ENCODE peak calls at places on chromosomes 2 and 18, in six cellular contexts. N is cardiac muscle cell, X is IMR-90, Y is astrocyte of the hippocampus, H is sciatic nerve, M is ecto neural progenitor cell. G is an unnamed sample.

GRCh38 chr2:241282553-241282952 is 32.9 kb downstream of the HDLBP start:
- DNase-seq in N (no peak), X (no peak), Y (no peak), H (no peak), M (no peak), G (no peak)

GRCh38 chr18:37294951-37295350 is 270.6 kb downstream of the CELF4 start:
- DNase-seq in N (peak), X (no peak), Y (peak), H (no peak), M (peak), G (no peak)

GRCh38 chr2:30722936-30723725 is 84.1 kb downstream of the CAPN13 start:
- DNase-seq in N (no peak), X (no peak), Y (no peak), H (no peak), M (peak), G (no peak)

GRCh38 chr2:26805241-26805676 is 19.4 kb downstream of the CENPA start:
- DNase-seq in N (no peak), X (peak), Y (peak), H (no peak), M (no peak), G (no peak)

GRCh38 chr18:31275722-31276463 is 42.1 kb upstream of the DSG1 start:
- DNase-seq in N (no peak), X (no peak), Y (peak), H (no peak), M (no peak), G (no peak)

GRCh38 chr18:32763306-32763705 is 9.5 kb downstream of the KLHL14 start:
- DNase-seq in N (no peak), X (no peak), Y (no peak), H (no peak), M (no peak), G (no peak)

GRCh38 chr18:68714356-68714706 is 577 bp downstream of the TMX3 start:
- DNase-seq in N (peak), X (no peak), Y (no peak), H (no peak), M (no peak), G (peak)

GRCh38 chr2:67394734-67395133 is 2.4 kb upstream of the ETAA1 start:
- DNase-seq in N (no peak), X (peak), Y (peak), H (no peak), M (no peak), G (no peak)

GRCh38 chr2:232950776-232951175 is 62.3 kb downstream of the NGEF start:
- DNase-seq in N (no peak), X (no peak), Y (no peak), H (no peak), M (no peak), G (no peak)

GRCh38 chr2:65000619-65001018 is 11.4 kb downstream of the SLC1A4 start:
- DNase-seq in N (peak), X (no peak), Y (no peak), H (no peak), M (no peak), G (no peak)

GRCh38 chr2:197707316-197708213 is 2.4 kb downstream of the MARS2 start:
- DNase-seq in N (peak), X (peak), Y (peak), H (no peak), M (no peak), G (no peak)

GRCh38 chr2:11777066-11777782 is 30.8 kb downstream of the LPIN1 start:
- DNase-seq in N (no peak), X (no peak), Y (no peak), H (peak), M (no peak), G (no peak)

GRCh38 chr2:160294339-160294803 is 94.3 kb upstream of the ITGB6 start:
- DNase-seq in N (no peak), X (peak), Y (peak), H (peak), M (no peak), G (no peak)

GRCh38 chr2:184760931-184761330 is 162.6 kb downstream of the ZNF804A start:
- DNase-seq in N (no peak), X (no peak), Y (no peak), H (no peak), M (no peak), G (no peak)

GRCh38 chr18:63210531-63210930 is 109.0 kb downstream of the BCL2 start:
- DNase-seq in N (no peak), X (no peak), Y (no peak), H (no peak), M (no peak), G (no peak)

GRCh38 chr2:236546561-236546961 is 23.1 kb upstream of the ACKR3 start:
- DNase-seq in N (no peak), X (no peak), Y (no peak), H (no peak), M (no peak), G (no peak)

GRCh38 chr2:101205521-101205998 is 47.1 kb upstream of the CNOT11 start:
- DNase-seq in N (peak), X (peak), Y (peak), H (peak), M (peak), G (peak)

GRCh38 chr2:52210161-52210560 is 1178.2 kb upstream of the NRXN1 start:
- DNase-seq in N (no peak), X (peak), Y (no peak), H (no peak), M (no peak), G (no peak)

GRCh38 chr18:57813245-57813644 is 10.1 kb upstream of the ATP8B1 start:
- DNase-seq in N (no peak), X (peak), Y (peak), H (no peak), M (no peak), G (no peak)

GRCh38 chr2:207812058-207812857 is 42.6 kb upstream of the FZD5 start:
- DNase-seq in N (no peak), X (no peak), Y (peak), H (no peak), M (no peak), G (no peak)

GRCh38 chr2:235692671-235693171 is 198.9 kb downstream of the AGAP1 start:
- DNase-seq in N (no peak), X (no peak), Y (no peak), H (peak), M (no peak), G (no peak)

GRCh38 chr18:77733292-77733903 is 483.8 kb downstream of the GALR1 start:
- DNase-seq in N (no peak), X (no peak), Y (no peak), H (no peak), M (no peak), G (no peak)

GRCh38 chr2:11488809-11489208 is 22.8 kb upstream of the E2F6 start:
- DNase-seq in N (no peak), X (no peak), Y (no peak), H (no peak), M (no peak), G (no peak)

GRCh38 chr18:62944454-62944853 is 229.1 kb downstream of the PHLPP1 start:
- DNase-seq in N (peak), X (no peak), Y (no peak), H (no peak), M (no peak), G (no peak)

GRCh38 chr2:168127361-168127760 is 120.0 kb downstream of the STK39 start:
- DNase-seq in N (no peak), X (no peak), Y (no peak), H (no peak), M (no peak), G (no peak)

GRCh38 chr2:110878150-110878549 is 145.8 kb downstream of the ACOXL start:
- DNase-seq in N (no peak), X (no peak), Y (no peak), H (no peak), M (no peak), G (no peak)

GRCh38 chr2:102743259-102743658 is 18.6 kb upstream of the TMEM182 start:
- DNase-seq in N (no peak), X (no peak), Y (no peak), H (no peak), M (no peak), G (no peak)

GRCh38 chr2:733495-733894 is 56.3 kb upstream of the TMEM18 start:
- DNase-seq in N (no peak), X (no peak), Y (no peak), H (no peak), M (no peak), G (no peak)

GRCh38 chr2:165609672-165610071 is 140.2 kb downstream of the CSRNP3 start:
- DNase-seq in N (no peak), X (no peak), Y (no peak), H (no peak), M (no peak), G (no peak)

GRCh38 chr18:12518326-12518725 is 110.6 kb downstream of the PRELID3A start:
- DNase-seq in N (no peak), X (peak), Y (no peak), H (no peak), M (no peak), G (no peak)

G was measured in T-helper 1 cell.